ENCODE peak calls at places on chromosomes 2 and 18, in ten cellular contexts. One of them, this sample, is unnamed.

GRCh38 chr18:73136134-73136533 is 268.3 kb upstream of the NETO1 start:
- DNase-seq in brain microvascular endothelial cell: no peak
- DNase-seq in neural progenitor cell: peak
- DNase-seq in uterus: no peak
- DNase-seq in transverse colon: no peak
- DNase-seq in tibial artery: no peak
- DNase-seq in endothelial cell of umbilical vein: no peak
- DNase-seq in choroid plexus epithelial cell: peak
- DNase-seq in HCT116: no peak
- DNase-seq in bronchial epithelial cell: peak
- DNase-seq in this sample: peak

GRCh38 chr2:230410263-230410662 is 5.7 kb upstream of the SP100 start:
- DNase-seq in brain microvascular endothelial cell: no peak
- DNase-seq in neural progenitor cell: no peak
- DNase-seq in uterus: no peak
- DNase-seq in transverse colon: no peak
- DNase-seq in tibial artery: no peak
- DNase-seq in endothelial cell of umbilical vein: no peak
- DNase-seq in choroid plexus epithelial cell: no peak
- DNase-seq in HCT116: no peak
- DNase-seq in bronchial epithelial cell: no peak
- DNase-seq in this sample: no peak

GRCh38 chr18:76860411-76860810 is 38.1 kb downstream of the ZNF236 start:
- DNase-seq in brain microvascular endothelial cell: no peak
- DNase-seq in neural progenitor cell: no peak
- DNase-seq in uterus: no peak
- DNase-seq in transverse colon: no peak
- DNase-seq in tibial artery: no peak
- DNase-seq in endothelial cell of umbilical vein: no peak
- DNase-seq in choroid plexus epithelial cell: peak
- DNase-seq in HCT116: no peak
- DNase-seq in bronchial epithelial cell: no peak
- DNase-seq in this sample: peak

GRCh38 chr2:240981273-240981672 is 17.1 kb upstream of the SNED1 start:
- DNase-seq in brain microvascular endothelial cell: no peak
- DNase-seq in neural progenitor cell: no peak
- DNase-seq in uterus: no peak
- DNase-seq in transverse colon: no peak
- DNase-seq in tibial artery: peak
- DNase-seq in endothelial cell of umbilical vein: no peak
- DNase-seq in choroid plexus epithelial cell: peak
- DNase-seq in HCT116: no peak
- DNase-seq in bronchial epithelial cell: no peak
- DNase-seq in this sample: peak

GRCh38 chr2:216362730-216363129 is 9.6 kb downstream of the MARCHF4 start:
- DNase-seq in brain microvascular endothelial cell: peak
- DNase-seq in neural progenitor cell: no peak
- DNase-seq in uterus: no peak
- DNase-seq in transverse colon: no peak
- DNase-seq in tibial artery: no peak
- DNase-seq in endothelial cell of umbilical vein: peak
- DNase-seq in choroid plexus epithelial cell: peak
- DNase-seq in HCT116: no peak
- DNase-seq in bronchial epithelial cell: peak
- DNase-seq in this sample: peak

GRCh38 chr18:77013777-77014525 is 118.6 kb downstream of the MBP start:
- DNase-seq in brain microvascular endothelial cell: no peak
- DNase-seq in neural progenitor cell: no peak
- DNase-seq in uterus: peak
- DNase-seq in transverse colon: peak
- DNase-seq in tibial artery: peak
- DNase-seq in endothelial cell of umbilical vein: no peak
- DNase-seq in choroid plexus epithelial cell: no peak
- DNase-seq in HCT116: no peak
- DNase-seq in bronchial epithelial cell: no peak
- DNase-seq in this sample: peak

GRCh38 chr2:205763708-205764501 is 81.6 kb downstream of the NRP2 start:
- DNase-seq in brain microvascular endothelial cell: peak
- DNase-seq in neural progenitor cell: peak
- DNase-seq in uterus: peak
- DNase-seq in transverse colon: peak
- DNase-seq in tibial artery: peak
- DNase-seq in endothelial cell of umbilical vein: peak
- DNase-seq in choroid plexus epithelial cell: peak
- DNase-seq in HCT116: no peak
- DNase-seq in bronchial epithelial cell: peak
- DNase-seq in this sample: peak

GRCh38 chr18:56709463-56709862 is 58.3 kb downstream of the WDR7 start:
- DNase-seq in brain microvascular endothelial cell: peak
- DNase-seq in neural progenitor cell: no peak
- DNase-seq in uterus: no peak
- DNase-seq in transverse colon: no peak
- DNase-seq in tibial artery: no peak
- DNase-seq in endothelial cell of umbilical vein: peak
- DNase-seq in choroid plexus epithelial cell: peak
- DNase-seq in HCT116: peak
- DNase-seq in bronchial epithelial cell: peak
- DNase-seq in this sample: peak

DNA sequence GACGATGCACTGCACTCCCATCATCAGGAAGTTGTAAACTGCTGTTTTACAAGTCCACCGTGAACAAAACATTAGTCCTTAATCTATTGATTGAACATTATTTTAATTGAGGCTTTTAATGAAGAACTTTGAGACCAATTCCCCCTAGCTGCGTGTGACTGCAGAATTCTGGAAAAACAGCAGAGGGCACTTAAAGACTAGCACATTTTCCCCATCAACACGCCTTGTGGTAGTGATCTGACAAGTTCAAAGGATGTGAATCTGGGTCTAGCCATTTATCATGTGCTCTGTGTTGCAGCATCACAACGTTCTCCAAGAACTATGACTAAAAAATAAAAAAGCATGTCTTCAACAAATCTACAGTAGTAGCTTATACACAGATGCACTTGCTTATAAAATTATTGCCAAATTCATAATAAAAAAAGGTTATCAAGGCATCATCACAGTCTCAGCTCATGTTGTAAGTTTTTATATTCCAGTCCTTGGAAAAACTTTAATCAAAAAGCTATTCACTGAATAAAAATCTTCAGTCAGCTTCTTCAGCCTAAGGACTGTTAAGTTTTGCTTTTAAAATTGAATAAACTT is 35.8 kb downstream of the SKOR2 start:
- DNase-seq in brain microvascular endothelial cell: peak
- DNase-seq in neural progenitor cell: peak
- DNase-seq in uterus: no peak
- DNase-seq in transverse colon: no peak
- DNase-seq in tibial artery: no peak
- DNase-seq in endothelial cell of umbilical vein: peak
- DNase-seq in choroid plexus epithelial cell: peak
- DNase-seq in HCT116: peak
- DNase-seq in bronchial epithelial cell: peak
- DNase-seq in this sample: peak
- TF ChIP-seq CTCF in brain microvascular endothelial cell: peak
- TF ChIP-seq CTCF in neural progenitor cell: peak
- TF ChIP-seq CTCF in uterus: peak
- TF ChIP-seq CTCF in transverse colon: peak
- TF ChIP-seq CTCF in tibial artery: peak
- TF ChIP-seq CTCF in endothelial cell of umbilical vein: peak
- TF ChIP-seq CTCF in choroid plexus epithelial cell: peak
- TF ChIP-seq CTCF in HCT116: peak
- TF ChIP-seq CTCF in bronchial epithelial cell: peak
- TF ChIP-seq CTCF in this sample: peak

DNA sequence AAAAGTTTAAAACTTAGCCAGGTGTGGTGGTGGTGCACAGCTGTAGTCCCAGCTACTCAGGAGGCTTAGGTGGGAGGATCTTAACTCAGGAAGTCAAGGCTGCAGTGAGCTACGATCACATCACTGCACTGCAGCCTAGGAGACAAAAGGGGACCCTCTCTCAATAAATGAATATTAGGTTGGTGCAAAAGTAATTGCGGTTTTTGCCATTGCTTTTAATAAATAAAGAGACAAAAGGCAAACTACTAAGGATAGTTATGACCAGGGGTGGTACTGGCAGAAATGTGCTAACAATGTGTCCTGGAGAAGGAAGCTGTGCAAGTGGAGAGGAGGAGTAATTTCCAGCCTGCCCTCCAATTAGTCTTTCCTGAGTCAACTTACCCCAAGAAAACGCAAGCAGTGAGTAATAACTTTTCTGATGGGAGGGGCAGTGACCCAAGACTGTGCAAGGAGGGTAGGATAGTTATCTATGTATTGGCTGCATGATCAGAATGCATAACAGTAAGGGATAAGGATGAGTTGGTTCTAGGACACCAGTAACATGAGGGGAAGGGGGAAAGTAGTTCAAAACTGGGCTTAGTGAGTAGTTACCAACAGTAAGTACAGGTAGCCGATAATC is 1.5 kb downstream of the EXOC6B start:
- DNase-seq in brain microvascular endothelial cell: peak
- DNase-seq in neural progenitor cell: no peak
- DNase-seq in uterus: no peak
- DNase-seq in transverse colon: no peak
- DNase-seq in tibial artery: no peak
- DNase-seq in endothelial cell of umbilical vein: peak
- DNase-seq in choroid plexus epithelial cell: peak
- DNase-seq in HCT116: peak
- DNase-seq in bronchial epithelial cell: peak
- DNase-seq in this sample: peak
- H3K4me3 ChIP-seq in brain microvascular endothelial cell: peak
- H3K4me3 ChIP-seq in neural progenitor cell: peak
- H3K4me3 ChIP-seq in uterus: no peak
- H3K4me3 ChIP-seq in transverse colon: no peak
- H3K4me3 ChIP-seq in tibial artery: peak
- H3K4me3 ChIP-seq in endothelial cell of umbilical vein: no peak
- H3K4me3 ChIP-seq in choroid plexus epithelial cell: peak
- H3K4me3 ChIP-seq in HCT116: peak
- H3K4me3 ChIP-seq in bronchial epithelial cell: peak
- H3K4me3 ChIP-seq in this sample: peak

GRCh38 chr2:168246072-168246482 is 1.3 kb downstream of the STK39 start:
- DNase-seq in brain microvascular endothelial cell: no peak
- DNase-seq in neural progenitor cell: no peak
- DNase-seq in uterus: no peak
- DNase-seq in transverse colon: no peak
- DNase-seq in tibial artery: no peak
- DNase-seq in endothelial cell of umbilical vein: no peak
- DNase-seq in choroid plexus epithelial cell: no peak
- DNase-seq in HCT116: no peak
- DNase-seq in bronchial epithelial cell: no peak
- DNase-seq in this sample: no peak

GRCh38 chr2:168244318-168244717 is 3.1 kb downstream of the STK39 start:
- DNase-seq in brain microvascular endothelial cell: no peak
- DNase-seq in neural progenitor cell: no peak
- DNase-seq in uterus: no peak
- DNase-seq in transverse colon: peak
- DNase-seq in tibial artery: no peak
- DNase-seq in endothelial cell of umbilical vein: no peak
- DNase-seq in choroid plexus epithelial cell: peak
- DNase-seq in HCT116: no peak
- DNase-seq in bronchial epithelial cell: peak
- DNase-seq in this sample: no peak

GRCh38 chr2:168245074-168245825 is 2.1 kb downstream of the STK39 start:
- DNase-seq in brain microvascular endothelial cell: no peak
- DNase-seq in neural progenitor cell: no peak
- DNase-seq in uterus: no peak
- DNase-seq in transverse colon: no peak
- DNase-seq in tibial artery: no peak
- DNase-seq in endothelial cell of umbilical vein: peak
- DNase-seq in choroid plexus epithelial cell: peak
- DNase-seq in HCT116: no peak
- DNase-seq in bronchial epithelial cell: peak
- DNase-seq in this sample: no peak

GRCh38 chr2:168247341-168248305 is at the start of gene STK39:
- DNase-seq in brain microvascular endothelial cell: peak
- DNase-seq in neural progenitor cell: peak
- DNase-seq in uterus: peak
- DNase-seq in transverse colon: peak
- DNase-seq in tibial artery: peak
- DNase-seq in endothelial cell of umbilical vein: peak
- DNase-seq in choroid plexus epithelial cell: peak
- DNase-seq in HCT116: peak
- DNase-seq in bronchial epithelial cell: peak
- DNase-seq in this sample: peak

DNA sequence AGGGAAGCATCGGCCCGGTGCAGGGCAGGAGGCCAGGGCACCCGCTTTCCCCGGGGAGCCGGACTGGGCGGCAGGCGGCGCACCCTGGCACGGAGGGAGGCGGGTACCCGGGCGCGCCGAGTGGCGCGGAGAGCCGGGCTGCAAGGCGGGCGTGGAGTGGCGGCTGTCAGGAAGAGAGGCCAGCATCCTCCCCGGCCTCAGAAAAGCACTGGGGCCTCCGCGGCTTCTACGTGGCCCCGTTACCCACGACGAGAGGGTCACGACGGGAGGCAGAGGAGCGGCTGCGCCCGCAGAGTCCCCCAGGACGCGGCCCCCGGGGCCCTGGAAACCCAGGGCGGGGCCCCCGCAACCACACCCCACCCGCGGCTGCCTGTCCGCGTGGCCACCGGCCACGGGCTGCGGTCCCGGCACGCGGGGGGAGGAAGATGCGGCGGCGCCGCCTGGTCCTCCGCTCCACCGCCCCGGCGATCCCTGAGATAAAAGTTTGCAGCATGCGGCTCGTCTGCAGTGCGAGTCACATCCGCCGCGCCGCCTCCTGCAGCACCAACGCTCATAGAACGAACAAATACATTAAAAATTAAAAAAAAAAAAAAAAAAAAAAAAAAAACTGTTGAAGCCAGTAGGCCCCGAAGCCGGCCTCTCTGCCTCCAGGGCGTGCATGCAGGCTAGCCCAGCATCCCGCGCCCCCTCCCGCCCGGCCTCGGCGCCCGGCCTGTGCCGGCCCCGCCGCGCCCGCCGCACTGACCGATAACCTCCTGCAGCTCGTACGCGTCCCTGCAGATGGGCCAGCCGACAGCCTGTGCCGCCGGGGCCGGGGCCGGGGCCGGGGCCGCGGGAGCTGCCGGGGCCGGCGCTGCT is 683 bp downstream of the STK39 start:
- DNase-seq in brain microvascular endothelial cell: peak
- DNase-seq in neural progenitor cell: peak
- DNase-seq in uterus: peak
- DNase-seq in transverse colon: peak
- DNase-seq in tibial artery: peak
- DNase-seq in endothelial cell of umbilical vein: peak
- DNase-seq in choroid plexus epithelial cell: peak
- DNase-seq in HCT116: no peak
- DNase-seq in bronchial epithelial cell: peak
- DNase-seq in this sample: peak
- TF ChIP-seq CTCF in brain microvascular endothelial cell: peak
- TF ChIP-seq CTCF in neural progenitor cell: peak
- TF ChIP-seq CTCF in uterus: peak
- TF ChIP-seq CTCF in transverse colon: peak
- TF ChIP-seq CTCF in tibial artery: no peak
- TF ChIP-seq CTCF in endothelial cell of umbilical vein: peak
- TF ChIP-seq CTCF in choroid plexus epithelial cell: no peak
- TF ChIP-seq CTCF in HCT116: peak
- TF ChIP-seq CTCF in bronchial epithelial cell: peak
- TF ChIP-seq CTCF in this sample: no peak

DNA sequence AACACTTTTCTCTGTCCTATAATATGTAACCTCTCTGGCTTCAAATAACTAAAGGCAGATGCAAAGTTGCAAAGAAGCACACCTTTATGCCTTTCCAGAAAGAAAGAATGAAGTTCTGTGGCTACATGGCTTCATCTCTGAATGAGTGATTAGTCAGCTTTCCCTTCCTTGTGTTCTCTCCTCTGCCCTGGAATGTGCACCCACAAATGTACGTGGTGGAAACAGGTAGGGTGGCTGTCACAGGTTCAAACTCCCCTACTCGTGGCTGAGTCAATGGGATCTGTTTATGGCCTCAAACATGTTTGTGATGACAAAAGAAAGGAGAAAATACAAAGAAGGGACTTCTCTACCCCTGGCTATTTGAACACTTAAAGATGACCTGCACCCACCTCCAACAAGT is 55.5 kb upstream of the ACVR2A start:
- DNase-seq in brain microvascular endothelial cell: no peak
- DNase-seq in neural progenitor cell: no peak
- DNase-seq in uterus: no peak
- DNase-seq in transverse colon: no peak
- DNase-seq in tibial artery: no peak
- DNase-seq in endothelial cell of umbilical vein: no peak
- DNase-seq in choroid plexus epithelial cell: no peak
- DNase-seq in HCT116: no peak
- DNase-seq in bronchial epithelial cell: peak
- DNase-seq in this sample: no peak
- H3K4me3 ChIP-seq in brain microvascular endothelial cell: no peak
- H3K4me3 ChIP-seq in neural progenitor cell: no peak
- H3K4me3 ChIP-seq in uterus: no peak
- H3K4me3 ChIP-seq in transverse colon: no peak
- H3K4me3 ChIP-seq in tibial artery: no peak
- H3K4me3 ChIP-seq in endothelial cell of umbilical vein: no peak
- H3K4me3 ChIP-seq in choroid plexus epithelial cell: no peak
- H3K4me3 ChIP-seq in HCT116: no peak
- H3K4me3 ChIP-seq in bronchial epithelial cell: no peak
- H3K4me3 ChIP-seq in this sample: no peak